ENCODE peak calls at places on chromosome 21, in seven cellular contexts. B is H1, L is HCT116, Z is K562, C is NT2/D1, Q is GM12878, N is HepG2. Y is an unnamed sample.

GRCh38 chr21:41933259-41934079 is 20.3 kb downstream of the C2CD2 start:
- DNase-seq in L (no peak), C (no peak), Z (no peak), N (no peak), Q (no peak), B (no peak), Y (peak; percentile 48)

GRCh38 chr21:41446571-41446970 is 20.5 kb downstream of the MX1 start:
- DNase-seq in L (no peak), B (no peak), C (no peak), Z (no peak), Q (no peak), N (no peak), Y (no peak)

GRCh38 chr21:16145052-16145451 is 415.3 kb downstream of the USP25 start:
- DNase-seq in B (no peak), N (no peak), Z (no peak), C (no peak), L (no peak), Q (no peak), Y (no peak)

GRCh38 chr21:40689816-40690215 is 157.1 kb downstream of the DSCAM start:
- DNase-seq in B (no peak), Z (no peak), C (no peak), Q (no peak), L (no peak), N (no peak), Y (no peak)

GRCh38 chr21:30083120-30083945 is 83.3 kb downstream of the CLDN17 start:
- DNase-seq in Q (no peak), L (no peak), N (no peak), Z (no peak), B (no peak), C (peak; percentile 86), Y (no peak)

GRCh38 chr21:28822882-28823335 is 169.8 kb downstream of the LTN1 start:
- DNase-seq in C (peak; percentile 13), B (no peak), Z (no peak), Q (no peak), L (no peak), N (peak; percentile 3), Y (peak; percentile 33)

GRCh38 chr21:40622531-40622930 is 224.4 kb downstream of the DSCAM start:
- DNase-seq in B (no peak), Q (no peak), N (no peak), C (no peak), L (no peak), Z (no peak), Y (peak; percentile 23)

GRCh38 chr21:44931137-44931500 is 8.7 kb upstream of the SLX9 start:
- DNase-seq in Q (no peak), B (no peak), C (no peak), L (no peak), Z (no peak), N (no peak), Y (peak; percentile 49)

GRCh38 chr21:36589352-36589971 is 109.5 kb upstream of the SIM2 start:
- DNase-seq in B (no peak), N (peak; percentile 15), Z (peak; percentile 66), C (peak; percentile 22), L (peak; percentile 59), Q (peak; percentile 16), Y (peak; percentile 68)

GRCh38 chr21:14737922-14738321 is 191.8 kb upstream of the SAMSN1 start:
- DNase-seq in B (no peak), L (peak; percentile 37), Q (no peak), C (peak; percentile 55), N (peak; percentile 70), Z (peak; percentile 88), Y (peak; percentile 9)

GRCh38 chr21:44996983-44997936 is 57.4 kb downstream of the SLX9 start:
- DNase-seq in Q (no peak), B (no peak), N (no peak), L (no peak), C (no peak), Z (no peak), Y (no peak)

GRCh38 chr21:45329261-45330074 is 41.8 kb upstream of the POFUT2 start:
- DNase-seq in N (no peak), B (no peak), C (no peak), Z (no peak), L (no peak), Q (no peak), Y (no peak)

GRCh38 chr21:44375281-44375651 is 21.8 kb downstream of the TRPM2 start:
- DNase-seq in L (no peak), C (no peak), Q (no peak), N (no peak), Z (no peak), B (no peak), Y (no peak)

GRCh38 chr21:45801129-45801735 is 157.7 kb downstream of the PCBP3 start:
- DNase-seq in Z (no peak), L (no peak), N (no peak), C (no peak), Q (no peak), B (no peak), Y (no peak)

GRCh38 chr21:18155508-18156193 is 89.0 kb upstream of the CHODL start:
- DNase-seq in C (peak; percentile 75), N (no peak), B (no peak), L (no peak), Q (no peak), Z (no peak), Y (no peak)

GRCh38 chr21:29704719-29705118 is 235.1 kb downstream of the GRIK1 start:
- DNase-seq in B (no peak), L (no peak), Q (no peak), Z (no peak), C (no peak), N (no peak), Y (no peak)

GRCh38 chr21:15138475-15138874 is 73.7 kb upstream of the NRIP1 start:
- DNase-seq in Z (no peak), Q (no peak), N (no peak), L (no peak), C (no peak), B (no peak), Y (no peak)

GRCh38 chr21:44354775-44355771 is 1.7 kb downstream of the TRPM2 start:
- DNase-seq in Q (peak; percentile 35), L (no peak), B (no peak), Z (no peak), N (peak; percentile 16), C (no peak), Y (no peak)

GRCh38 chr21:19463966-19464365 is 1060.4 kb upstream of the TMPRSS15 start:
- DNase-seq in C (no peak), Z (no peak), L (no peak), N (no peak), B (no peak), Q (no peak), Y (no peak)

GRCh38 chr21:16492892-16493291 is 763.1 kb downstream of the USP25 start:
- DNase-seq in B (no peak), N (no peak), C (no peak), Q (no peak), Z (no peak), L (no peak), Y (no peak)

GRCh38 chr21:28882345-28882744 is 110.3 kb downstream of the LTN1 start:
- DNase-seq in N (no peak), B (no peak), Q (no peak), Z (no peak), L (no peak), C (no peak), Y (no peak)

GRCh38 chr21:45835301-45836267 is 146.0 kb upstream of the COL6A1 start:
- DNase-seq in L (no peak), Q (no peak), C (no peak), B (no peak), Z (no peak), N (no peak), Y (peak; percentile 59)

DNA sequence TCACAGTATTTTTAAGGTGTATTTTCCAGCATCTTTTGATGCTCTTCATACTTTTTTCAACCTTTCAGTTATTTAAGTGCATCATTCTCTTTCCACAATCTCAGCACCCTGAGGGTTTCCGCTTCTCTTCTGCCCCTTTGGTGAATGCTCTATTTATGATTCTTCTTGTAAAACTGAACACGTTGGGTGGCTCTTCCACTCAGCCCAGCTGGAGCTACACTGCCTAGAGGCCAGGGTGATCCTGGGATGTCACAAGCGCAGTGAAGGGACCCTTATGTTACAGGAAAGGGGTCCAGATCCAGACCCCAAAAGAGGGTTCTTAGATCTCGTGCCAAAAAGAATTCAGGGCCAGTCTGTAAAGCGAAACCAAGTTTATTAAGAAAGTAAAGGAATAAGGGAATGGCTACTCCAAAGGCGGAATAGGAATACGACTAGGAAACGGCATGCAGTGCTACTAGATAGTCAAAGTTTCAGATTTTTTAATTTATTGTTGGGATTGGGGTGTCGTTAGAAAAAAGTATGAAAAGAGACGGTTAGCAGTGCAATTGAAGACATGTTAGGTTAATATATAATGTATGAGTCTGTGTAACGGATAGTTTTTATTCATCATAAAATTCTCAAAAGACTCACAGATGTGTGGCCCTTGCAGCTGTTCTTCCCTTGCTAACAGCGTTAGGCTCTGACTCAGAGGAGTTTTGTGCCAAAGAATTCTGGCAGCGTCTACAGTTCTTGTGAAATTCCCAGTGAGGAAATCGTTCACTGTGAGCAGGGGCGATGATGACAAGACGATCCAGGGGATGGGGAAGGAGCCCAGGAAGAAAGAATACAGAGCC is 14.4 kb upstream of the ERVH48-1 start:
- DNase-seq in L (no peak), N (peak; percentile 27), Q (no peak), C (no peak), B (no peak), Z (no peak), Y (no peak)
- TF ChIP-seq YY1 in L (no peak), N (no peak), Q (no peak), C (no peak), B (no peak), Z (no peak), Y (no peak)

GRCh38 chr21:38037416-38037815 is 121.2 kb upstream of the KCNJ6 start:
- DNase-seq in N (no peak), C (no peak), B (no peak), Q (no peak), Z (no peak), L (no peak), Y (no peak)
- TF ChIP-seq YY1 in N (no peak), C (no peak), B (no peak), Q (no peak), Z (no peak), L (no peak), Y (no peak)

GRCh38 chr21:32411366-32412161 is 942 bp upstream of the EVA1C start:
- DNase-seq in B (no peak), C (no peak), Z (peak; percentile 50), Q (no peak), L (no peak), N (no peak), Y (peak; percentile 60)

GRCh38 chr21:32413697-32414578 is 1.4 kb downstream of the EVA1C start:
- DNase-seq in Q (no peak), B (no peak), N (no peak), Z (no peak), L (no peak), C (no peak), Y (no peak)

GRCh38 chr21:32412998-32413504 is 545 bp downstream of the EVA1C start:
- DNase-seq in L (no peak), Q (no peak), C (no peak), Z (no peak), B (no peak), N (no peak), Y (no peak)

GRCh38 chr21:32410916-32411315 is 1.6 kb upstream of the EVA1C start:
- DNase-seq in Q (no peak), Z (no peak), L (no peak), C (no peak), N (no peak), B (no peak), Y (no peak)

GRCh38 chr21:32412162-32412997 is at the start of gene EVA1C:
- DNase-seq in Q (no peak), Z (no peak), C (peak; percentile 60), L (no peak), B (no peak), N (no peak), Y (peak; percentile 82)
- TF ChIP-seq YY1 in Q (no peak), Z (no peak), C (no peak), L (no peak), B (no peak), N (no peak), Y (no peak)

GRCh38 chr21:39082656-39083376 is 100.4 kb downstream of the PSMG1 start:
- DNase-seq in C (no peak), N (peak; percentile 64), Q (no peak), L (peak; percentile 13), Z (no peak), B (no peak), Y (no peak)
- TF ChIP-seq YY1 in C (no peak), N (no peak), Q (no peak), L (no peak), Z (no peak), B (no peak), Y (no peak)

Y was measured in SK-N-SH.